ENCODE peak calls at places on chromosomes 16 and 17, in six cellular contexts. X, A, K, W, Y and P are unnamed samples.

GRCh38 chr17:5817475-5818395 is 233.4 kb upstream of the NLRP1 start:
- DNase-seq in X (no peak), A (no peak), K (no peak), W (no peak), Y (no peak), P (no peak)

GRCh38 chr16:58128721-58129096 is 472 bp downstream of the CFAP20 start:
- DNase-seq in X (no peak), A (no peak), K (no peak), W (no peak), Y (peak; percentile 15), P (no peak)

GRCh38 chr17:81221842-81222619 is 734 bp downstream of the CEP131 start:
- DNase-seq in X (no peak), A (no peak), K (no peak), W (no peak), Y (no peak), P (no peak)

GRCh38 chr16:55257971-55258613 is 65.9 kb upstream of the IRX6 start:
- DNase-seq in X (no peak), A (no peak), K (no peak), W (peak; percentile 40), Y (peak; percentile 29), P (peak; percentile 33)

GRCh38 chr16:69399361-69399760 is 13.6 kb upstream of the TERF2 start:
- DNase-seq in X (no peak), A (no peak), K (no peak), W (no peak), Y (no peak), P (no peak)

GRCh38 chr17:78974635-78975591 is 4.8 kb downstream of the LGALS3BP start:
- DNase-seq in X (peak; percentile 85), A (peak; percentile 78), K (peak; percentile 47), W (peak; percentile 68), Y (peak; percentile 64), P (peak; percentile 88)

GRCh38 chr17:57955183-57955952 is at the start of gene CUEDC1:
- DNase-seq in X (peak; percentile 67), A (peak; percentile 84), K (no peak), W (peak; percentile 41), Y (peak; percentile 87), P (peak; percentile 68)

GRCh38 chr17:82489117-82489516 is 30.4 kb upstream of the FOXK2 start:
- DNase-seq in X (no peak), A (peak; percentile 39), K (peak; percentile 79), W (peak; percentile 12), Y (peak; percentile 79), P (peak; percentile 97)

GRCh38 chr16:4373356-4373908 is 1.8 kb downstream of the VASN start:
- DNase-seq in X (no peak), A (peak; percentile 55), K (no peak), W (no peak), Y (peak; percentile 18), P (no peak)

GRCh38 chr17:2949469-2950044 is 113.8 kb downstream of the OR1D5 start:
- DNase-seq in X (no peak), A (no peak), K (no peak), W (no peak), Y (no peak), P (no peak)

GRCh38 chr16:80580109-80580832 is 39.5 kb downstream of the DYNLRB2 start:
- DNase-seq in X (no peak), A (no peak), K (no peak), W (peak; percentile 89), Y (no peak), P (no peak)

GRCh38 chr17:4488989-4489595 is 9.6 kb upstream of the SPNS2 start:
- DNase-seq in X (no peak), A (no peak), K (no peak), W (no peak), Y (no peak), P (no peak)

GRCh38 chr17:58308985-58309917 is 19.3 kb downstream of the TSPOAP1 start:
- DNase-seq in X (no peak), A (peak; percentile 7), K (no peak), W (no peak), Y (no peak), P (peak; percentile 10)

GRCh38 chr17:42107597-42108576 is 4.6 kb downstream of the DHX58 start:
- DNase-seq in X (peak; percentile 47), A (peak; percentile 56), K (no peak), W (peak; percentile 35), Y (peak; percentile 64), P (no peak)

GRCh38 chr17:37083461-37083860 is 134.7 kb downstream of the AATF start:
- DNase-seq in X (no peak), A (no peak), K (no peak), W (no peak), Y (no peak), P (no peak)

GRCh38 chr16:79400462-79401149 is 199.9 kb downstream of the MAF start:
- DNase-seq in X (no peak), A (no peak), K (no peak), W (no peak), Y (no peak), P (no peak)

GRCh38 chr17:79537061-79537460 is 73.8 kb downstream of the RBFOX3 start:
- DNase-seq in X (no peak), A (no peak), K (no peak), W (no peak), Y (no peak), P (no peak)

GRCh38 chr17:45070809-45071208 is 9.7 kb downstream of the NMT1 start:
- DNase-seq in X (no peak), A (no peak), K (no peak), W (no peak), Y (no peak), P (no peak)

GRCh38 chr17:27362909-27363308 is 69.0 kb downstream of the WSB1 start:
- DNase-seq in X (no peak), A (no peak), K (no peak), W (no peak), Y (no peak), P (no peak)

GRCh38 chr17:36943250-36944220 is 5.2 kb upstream of the AATF start:
- DNase-seq in X (no peak), A (no peak), K (no peak), W (no peak), Y (no peak), P (no peak)

GRCh38 chr17:17729620-17730249 is 48.5 kb downstream of the RAI1 start:
- DNase-seq in X (peak; percentile 62), A (no peak), K (no peak), W (no peak), Y (no peak), P (no peak)

GRCh38 chr17:81914103-81914850 is 3.1 kb upstream of the PCYT2 start:
- DNase-seq in X (no peak), A (no peak), K (no peak), W (no peak), Y (no peak), P (no peak)

GRCh38 chr16:10971560-10971961 is 27.2 kb downstream of the CLEC16A start:
- DNase-seq in X (peak; percentile 75), A (peak; percentile 52), K (no peak), W (peak; percentile 64), Y (no peak), P (peak; percentile 60)

GRCh38 chr17:72461757-72462156 is 340.9 kb downstream of the SOX9 start:
- DNase-seq in X (no peak), A (no peak), K (no peak), W (no peak), Y (no peak), P (no peak)

GRCh38 chr16:15439102-15439501 is 4.7 kb downstream of the BMERB1 start:
- DNase-seq in X (no peak), A (no peak), K (no peak), W (no peak), Y (no peak), P (no peak)

GRCh38 chr17:63041722-63042121 is 75.7 kb downstream of the TANC2 start:
- DNase-seq in X (no peak), A (no peak), K (no peak), W (no peak), Y (no peak), P (no peak)

GRCh38 chr16:71894229-71894920 is 956 bp upstream of the IST1 start:
- DNase-seq in X (peak; percentile 51), A (peak; percentile 44), K (no peak), W (peak; percentile 59), Y (peak; percentile 37), P (peak; percentile 69)

GRCh38 chr17:50274945-50275221 is 617 bp downstream of the TMEM92 start:
- DNase-seq in X (no peak), A (no peak), K (no peak), W (no peak), Y (no peak), P (no peak)

GRCh38 chr16:12988071-12988470 is 86.7 kb downstream of the SHISA9 start:
- DNase-seq in X (no peak), A (no peak), K (no peak), W (no peak), Y (no peak), P (no peak)

GRCh38 chr17:73697872-73698271 is 53.6 kb upstream of the SDK2 start:
- DNase-seq in X (no peak), A (no peak), K (no peak), W (no peak), Y (no peak), P (no peak)

GRCh38 chr17:82844796-82845162 is 5.0 kb upstream of the ZNF750 start:
- DNase-seq in X (no peak), A (no peak), K (no peak), W (no peak), Y (no peak), P (no peak)

GRCh38 chr17:1606352-1606985 is 22.2 kb downstream of the SLC43A2 start:
- DNase-seq in X (no peak), A (no peak), K (no peak), W (peak; percentile 17), Y (no peak), P (no peak)

GRCh38 chr16:82732461-82732860 is 105.7 kb downstream of the CDH13 start:
- DNase-seq in X (no peak), A (no peak), K (no peak), W (no peak), Y (no peak), P (no peak)
- H3K27ac ChIP-seq in X (no peak overlapping the region), A (no peak overlapping the region), K (no peak overlapping the region), W (no peak overlapping the region), Y (peak overlapping the region; percentile 89), P (no peak overlapping the region)

DNA sequence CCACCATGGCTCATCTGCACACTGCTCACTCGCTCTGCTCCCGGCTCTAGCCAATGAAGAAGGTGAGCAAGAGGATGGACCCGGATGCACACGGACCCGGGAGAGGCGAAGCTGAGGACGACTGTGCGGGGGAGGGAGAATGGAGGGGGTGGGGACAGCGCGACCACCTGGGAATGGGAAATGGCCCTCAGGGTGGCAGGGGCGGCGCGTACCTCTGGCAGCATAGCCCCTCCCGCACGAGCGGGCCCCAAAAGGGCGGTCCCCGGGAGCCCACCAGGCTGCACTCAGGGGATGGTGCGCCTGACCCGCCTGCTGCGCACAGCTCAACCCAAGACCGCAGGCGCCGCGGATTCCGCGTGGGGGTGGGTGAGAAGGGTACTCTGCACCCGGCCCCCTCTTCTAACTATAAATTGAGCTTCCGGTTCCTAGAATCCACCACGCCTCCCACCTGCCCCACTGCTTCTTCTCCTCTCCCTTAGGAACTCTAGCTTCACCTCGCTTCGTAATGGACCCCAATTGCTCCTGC is 6.1 kb downstream of the MT1H start:
- DNase-seq in X (no peak), A (no peak), K (no peak), W (no peak), Y (no peak), P (no peak)
- H3K4me3 ChIP-seq in X (no peak overlapping the region), A (no peak overlapping the region), K (peak overlapping the region; percentile 59), W (peak overlapping the region; percentile 20), Y (peak overlapping the region; percentile 55), P (no peak overlapping the region)

GRCh38 chr16:2518823-2519710 is 1.1 kb upstream of the AMDHD2 start:
- DNase-seq in X (no peak), A (peak; percentile 35), K (no peak), W (no peak), Y (no peak), P (peak; percentile 27)
- H3K27ac ChIP-seq in X (peak overlapping the region; percentile 57), A (peak overlapping the region; percentile 81), K (peak overlapping the region; percentile 74), W (no peak overlapping the region), Y (peak overlapping the region; percentile 88), P (peak overlapping the region; percentile 83)

GRCh38 chr17:76997981-76998531 is 129.9 kb downstream of the MGAT5B start:
- DNase-seq in X (no peak), A (no peak), K (no peak), W (no peak), Y (no peak), P (no peak)
- H3K4me3 ChIP-seq in X (no peak overlapping the region), A (no peak overlapping the region), K (no peak overlapping the region), W (no peak overlapping the region), Y (no peak overlapping the region), P (no peak overlapping the region)